ENCODE peak calls at places on chromosomes 1 and 21, in four cellular contexts. One of them, this sample, is unnamed.
A peak's percentile ranks its signal among the peaks of the same experiment; 100 is the strongest.

GRCh38 chr1:225733254-225733653 is 44.4 kb upstream of the SRP9 start:
- DNase-seq in posterior cingulate gyrus: no peak
- DNase-seq in HEK293T: no peak
- DNase-seq in T-helper 22 cell: no peak
- DNase-seq in this sample: no peak

GRCh38 chr1:169361281-169361680 is 6.3 kb downstream of the NME7 start:
- DNase-seq in posterior cingulate gyrus: no peak
- DNase-seq in HEK293T: no peak
- DNase-seq in T-helper 22 cell: no peak
- DNase-seq in this sample: peak; percentile 1

GRCh38 chr21:33229099-33229775 is 501 bp upstream of the IFNAR2 start:
- DNase-seq in posterior cingulate gyrus: no peak
- DNase-seq in HEK293T: no peak
- DNase-seq in T-helper 22 cell: no peak
- DNase-seq in this sample: no peak

GRCh38 chr1:14951766-14952165 is 201.8 kb upstream of the TMEM51 start:
- DNase-seq in posterior cingulate gyrus: peak; percentile 15
- DNase-seq in HEK293T: no peak
- DNase-seq in T-helper 22 cell: no peak
- DNase-seq in this sample: no peak

GRCh38 chr1:53949023-53949611 is 3.0 kb downstream of the LRRC42 start:
- DNase-seq in posterior cingulate gyrus: no peak
- DNase-seq in HEK293T: peak; percentile 43
- DNase-seq in T-helper 22 cell: no peak
- DNase-seq in this sample: no peak

GRCh38 chr1:161899091-161899490 is 124.6 kb downstream of the OLFML2B start:
- DNase-seq in posterior cingulate gyrus: no peak
- DNase-seq in HEK293T: no peak
- DNase-seq in T-helper 22 cell: no peak
- DNase-seq in this sample: no peak

GRCh38 chr1:212315907-212316306 is 30.7 kb downstream of the PPP2R5A start:
- DNase-seq in posterior cingulate gyrus: no peak
- DNase-seq in HEK293T: no peak
- DNase-seq in T-helper 22 cell: no peak
- DNase-seq in this sample: no peak

GRCh38 chr1:185646202-185646683 is 87.9 kb upstream of the HMCN1 start:
- DNase-seq in posterior cingulate gyrus: no peak
- DNase-seq in HEK293T: peak; percentile 46
- DNase-seq in T-helper 22 cell: no peak
- DNase-seq in this sample: no peak

GRCh38 chr1:232472485-232473041 is 157.4 kb downstream of the SIPA1L2 start:
- DNase-seq in posterior cingulate gyrus: no peak
- DNase-seq in HEK293T: no peak
- DNase-seq in T-helper 22 cell: no peak
- DNase-seq in this sample: no peak

GRCh38 chr1:205632374-205633169 is 761 bp upstream of the ELK4 start:
- DNase-seq in posterior cingulate gyrus: no peak
- DNase-seq in HEK293T: no peak
- DNase-seq in T-helper 22 cell: no peak
- DNase-seq in this sample: no peak

GRCh38 chr1:3192825-3193224 is 123.8 kb downstream of the PRDM16 start:
- DNase-seq in posterior cingulate gyrus: no peak
- DNase-seq in HEK293T: no peak
- DNase-seq in T-helper 22 cell: no peak
- DNase-seq in this sample: no peak

GRCh38 chr1:228781161-228781771 is 46.0 kb downstream of the RHOU start:
- DNase-seq in posterior cingulate gyrus: no peak
- DNase-seq in HEK293T: peak; percentile 80
- DNase-seq in T-helper 22 cell: no peak
- DNase-seq in this sample: no peak

GRCh38 chr1:38656741-38657140 is 202.8 kb downstream of the RRAGC start:
- DNase-seq in posterior cingulate gyrus: no peak
- DNase-seq in HEK293T: no peak
- DNase-seq in T-helper 22 cell: no peak
- DNase-seq in this sample: no peak

GRCh38 chr1:153506831-153507413 is 28.9 kb downstream of the S100A6 start:
- DNase-seq in posterior cingulate gyrus: no peak
- DNase-seq in HEK293T: no peak
- DNase-seq in T-helper 22 cell: no peak
- DNase-seq in this sample: no peak

GRCh38 chr1:192793983-192794767 is 14.7 kb upstream of the RGS2 start:
- DNase-seq in posterior cingulate gyrus: no peak
- DNase-seq in HEK293T: no peak
- DNase-seq in T-helper 22 cell: no peak
- DNase-seq in this sample: no peak

GRCh38 chr1:100793661-100794060 is 74.1 kb downstream of the VCAM1 start:
- DNase-seq in posterior cingulate gyrus: no peak
- DNase-seq in HEK293T: no peak
- DNase-seq in T-helper 22 cell: no peak
- DNase-seq in this sample: no peak

GRCh38 chr1:26548841-26549240 is 19.3 kb downstream of the RPS6KA1 start:
- DNase-seq in posterior cingulate gyrus: no peak
- DNase-seq in HEK293T: no peak
- DNase-seq in T-helper 22 cell: no peak
- DNase-seq in this sample: no peak

GRCh38 chr21:42739061-42739931 is 85.9 kb downstream of the PDE9A start:
- DNase-seq in posterior cingulate gyrus: peak; percentile 48
- DNase-seq in HEK293T: no peak
- DNase-seq in T-helper 22 cell: no peak
- DNase-seq in this sample: no peak

GRCh38 chr1:61043010-61043820 is 39.1 kb upstream of the NFIA start:
- DNase-seq in posterior cingulate gyrus: peak; percentile 94
- DNase-seq in HEK293T: peak; percentile 92
- DNase-seq in T-helper 22 cell: peak; percentile 48
- DNase-seq in this sample: peak; percentile 32

GRCh38 chr21:42841156-42841915 is 38.0 kb downstream of the WDR4 start:
- DNase-seq in posterior cingulate gyrus: peak; percentile 45
- DNase-seq in HEK293T: no peak
- DNase-seq in T-helper 22 cell: no peak
- DNase-seq in this sample: no peak

GRCh38 chr21:35150562-35151226 is 101.6 kb upstream of the RUNX1 start:
- DNase-seq in posterior cingulate gyrus: no peak
- DNase-seq in HEK293T: no peak
- DNase-seq in T-helper 22 cell: no peak
- DNase-seq in this sample: no peak

GRCh38 chr1:66380452-66381212 is 153.3 kb upstream of the SGIP1 start:
- DNase-seq in posterior cingulate gyrus: no peak
- DNase-seq in HEK293T: no peak
- DNase-seq in T-helper 22 cell: no peak
- DNase-seq in this sample: no peak

GRCh38 chr1:18505666-18506065 is 24.9 kb downstream of the KLHDC7A start:
- DNase-seq in posterior cingulate gyrus: no peak
- DNase-seq in HEK293T: no peak
- DNase-seq in T-helper 22 cell: no peak
- DNase-seq in this sample: no peak

GRCh38 chr1:32725595-32725942 is 23.0 kb upstream of the SYNC start:
- DNase-seq in posterior cingulate gyrus: no peak
- DNase-seq in HEK293T: no peak
- DNase-seq in T-helper 22 cell: no peak
- DNase-seq in this sample: no peak

GRCh38 chr1:72693376-72693775 is 411.0 kb upstream of the NEGR1 start:
- DNase-seq in posterior cingulate gyrus: no peak
- DNase-seq in HEK293T: no peak
- DNase-seq in T-helper 22 cell: no peak
- DNase-seq in this sample: no peak

This sample was measured in nucleus accumbens.